ENCODE peak calls at places on chromosomes 11 and 22, in seven cellular contexts. J, I, E, H, A, O and F are unnamed samples.

GRCh38 chr11:125649465-125650166 is 24.7 kb downstream of the CHEK1 start:
- DNase-seq in J (no peak), I (no peak), E (no peak), H (no peak), A (no peak), O (no peak), F (no peak)

GRCh38 chr11:110331626-110332025 is 35.2 kb upstream of the RDX start:
- DNase-seq in J (no peak), I (no peak), E (no peak), H (no peak), A (no peak), O (no peak), F (no peak)

GRCh38 chr11:117238221-117238620 is 5.8 kb downstream of the RNF214 start:
- DNase-seq in J (no peak), I (no peak), E (no peak), H (no peak), A (no peak), O (no peak), F (no peak)

GRCh38 chr11:57315491-57315890 is 9.3 kb downstream of the TNKS1BP1 start:
- DNase-seq in J (no peak), I (no peak), E (peak; percentile 83), H (no peak), A (no peak), O (peak; percentile 33), F (no peak)

GRCh38 chr22:46000081-46001027 is 23.4 kb upstream of the WNT7B start:
- DNase-seq in J (no peak), I (no peak), E (no peak), H (no peak), A (no peak), O (no peak), F (no peak)

GRCh38 chr11:7577883-7578242 is 64.1 kb downstream of the PPFIBP2 start:
- DNase-seq in J (no peak), I (no peak), E (peak; percentile 90), H (no peak), A (no peak), O (peak; percentile 18), F (no peak)

GRCh38 chr11:122394326-122394725 is 261.2 kb upstream of the UBASH3B start:
- DNase-seq in J (no peak), I (no peak), E (no peak), H (no peak), A (no peak), O (no peak), F (no peak)

GRCh38 chr22:44697423-44698179 is 4.4 kb upstream of the PRR5 start:
- DNase-seq in J (peak; percentile 66), I (peak; percentile 51), E (peak; percentile 62), H (peak; percentile 35), A (peak; percentile 82), O (peak; percentile 54), F (no peak)

GRCh38 chr22:40224702-40225101 is 47.0 kb downstream of the TNRC6B start:
- DNase-seq in J (no peak), I (no peak), E (no peak), H (no peak), A (peak; percentile 20), O (peak; percentile 59), F (no peak)

GRCh38 chr11:57458410-57459111 is 1.8 kb upstream of the RTN4RL2 start:
- DNase-seq in J (no peak), I (no peak), E (peak; percentile 56), H (no peak), A (peak; percentile 36), O (no peak), F (no peak)

GRCh38 chr11:91641153-91641552 is 583.5 kb upstream of the FAT3 start:
- DNase-seq in J (no peak), I (no peak), E (no peak), H (no peak), A (no peak), O (no peak), F (no peak)

GRCh38 chr11:76275446-76275845 is 69.1 kb upstream of the WNT11 start:
- DNase-seq in J (no peak), I (no peak), E (no peak), H (no peak), A (no peak), O (no peak), F (no peak)

GRCh38 chr22:37079668-37080171 is 28.2 kb downstream of the KCTD17 start:
- DNase-seq in J (peak; percentile 45), I (peak; percentile 6), E (no peak), H (no peak), A (peak; percentile 60), O (peak; percentile 62), F (no peak)

GRCh38 chr11:102451041-102451692 is 1.4 kb downstream of the TMEM123 start:
- DNase-seq in J (no peak), I (no peak), E (no peak), H (no peak), A (no peak), O (no peak), F (no peak)

GRCh38 chr11:34609187-34609751 is 11.6 kb upstream of the EHF start:
- DNase-seq in J (no peak), I (no peak), E (no peak), H (no peak), A (no peak), O (no peak), F (no peak)

GRCh38 chr11:86047275-86047991 is 21.5 kb downstream of the PICALM start:
- DNase-seq in J (no peak), I (peak; percentile 48), E (no peak), H (no peak), A (no peak), O (peak; percentile 63), F (no peak)

GRCh38 chr11:122040476-122040875 is 75.5 kb downstream of the BLID start:
- DNase-seq in J (no peak), I (peak; percentile 51), E (no peak), H (no peak), A (no peak), O (peak; percentile 37), F (peak; percentile 45)